ENCODE peak calls at places on chromosomes 11 and 22, in eight cellular contexts. W, T, Z, L, P, C, H and N are unnamed samples. For H3K4me1, the result is how much of the 10 kb centered on the place peaks cover.

GRCh38 chr11:64516226-64516625 is 74.8 kb upstream of the SLC22A12 start:
- DNase-seq in P (no peak), C (no peak), T (no peak), H (no peak), W (no peak), L (no peak), Z (no peak), N (no peak)

GRCh38 chr22:46011627-46012181 is 34.7 kb upstream of the WNT7B start:
- DNase-seq in C (peak), P (peak), L (peak), H (no peak), T (no peak), W (no peak), Z (no peak), N (no peak)

GRCh38 chr11:109978895-109979294 is 114.3 kb upstream of the ZC3H12C start:
- DNase-seq in H (peak), L (no peak), W (no peak), C (no peak), T (no peak), P (no peak), Z (peak), N (no peak)

GRCh38 chr11:104866815-104867214 is 31.4 kb downstream of the CASP12 start:
- DNase-seq in C (no peak), T (no peak), H (no peak), P (no peak), L (no peak), Z (no peak), W (no peak), N (no peak)

GRCh38 chr22:20155330-20156041 is 4.6 kb upstream of the CCDC188 start:
- DNase-seq in C (peak), L (no peak), W (no peak), H (peak), P (peak), Z (peak), T (peak), N (no peak)

GRCh38 chr11:1425006-1425405 is 35.3 kb downstream of the BRSK2 start:
- DNase-seq in C (no peak), L (no peak), Z (no peak), T (no peak), H (no peak), P (no peak), W (no peak), N (no peak)

GRCh38 chr22:41237707-41238569 is 2.8 kb downstream of the CHADL start:
- DNase-seq in P (no peak), W (peak), L (peak), H (peak), C (peak), Z (peak), T (peak), N (peak)

GRCh38 chr11:114272311-114272710 is 23.9 kb upstream of the NNMT start:
- DNase-seq in L (no peak), C (no peak), H (no peak), Z (no peak), W (no peak), T (no peak), P (no peak), N (no peak)

GRCh38 chr11:95076416-95076815 is 9.7 kb downstream of the SRSF8 start:
- DNase-seq in T (peak), W (no peak), L (peak), P (peak), Z (peak), H (peak), C (no peak), N (no peak)

GRCh38 chr22:27987557-27987956 is 68.5 kb upstream of the PITPNB start:
- DNase-seq in H (no peak), C (no peak), W (no peak), Z (peak), L (peak), P (peak), T (no peak), N (peak)

GRCh38 chr11:119832536-119832935 is 103.5 kb upstream of the NECTIN1 start:
- DNase-seq in Z (peak), P (peak), H (no peak), L (no peak), W (no peak), C (peak), T (peak), N (no peak)

GRCh38 chr11:64251986-64252837 is 882 bp downstream of the PLCB3 start:
- DNase-seq in H (no peak), P (no peak), W (no peak), L (peak), T (peak), C (no peak), Z (peak), N (no peak)

GRCh38 chr11:119518746-119519382 is 95.9 kb upstream of the THY1 start:
- DNase-seq in H (peak), T (no peak), C (peak), L (no peak), Z (peak), W (no peak), P (peak), N (no peak)

GRCh38 chr11:11567862-11568650 is 53.7 kb downstream of the GALNT18 start:
- DNase-seq in L (no peak), Z (no peak), P (peak), C (no peak), H (no peak), T (no peak), W (no peak), N (no peak)

GRCh38 chr11:111823629-111824028 is 47.8 kb downstream of the ALG9 start:
- DNase-seq in H (no peak), Z (no peak), W (no peak), T (no peak), C (no peak), L (no peak), P (no peak), N (no peak)

GRCh38 chr11:46352063-46352841 is 5.0 kb downstream of the DGKZ start:
- DNase-seq in Z (peak), H (peak), L (no peak), C (peak), W (peak), P (no peak), T (no peak), N (no peak)

GRCh38 chr11:64090811-64091516 is 55.2 kb downstream of the FLRT1 start:
- DNase-seq in H (no peak), Z (peak), P (no peak), L (no peak), W (no peak), T (no peak), C (no peak), N (no peak)

GRCh38 chr11:69791266-69791665 is 16.1 kb upstream of the FGF4 start:
- DNase-seq in P (peak), Z (peak), L (no peak), T (no peak), W (no peak), H (no peak), C (no peak), N (no peak)

GRCh38 chr22:37219534-37219933 is 7.3 kb upstream of the SSTR3 start:
- DNase-seq in C (no peak), T (no peak), L (no peak), Z (no peak), P (no peak), W (no peak), H (no peak), N (no peak)
- H3K27ac ChIP-seq in C (no peak), T (no peak), L (no peak), Z (no peak), P (no peak), W (peak), H (no peak), N (no peak)

DNA sequence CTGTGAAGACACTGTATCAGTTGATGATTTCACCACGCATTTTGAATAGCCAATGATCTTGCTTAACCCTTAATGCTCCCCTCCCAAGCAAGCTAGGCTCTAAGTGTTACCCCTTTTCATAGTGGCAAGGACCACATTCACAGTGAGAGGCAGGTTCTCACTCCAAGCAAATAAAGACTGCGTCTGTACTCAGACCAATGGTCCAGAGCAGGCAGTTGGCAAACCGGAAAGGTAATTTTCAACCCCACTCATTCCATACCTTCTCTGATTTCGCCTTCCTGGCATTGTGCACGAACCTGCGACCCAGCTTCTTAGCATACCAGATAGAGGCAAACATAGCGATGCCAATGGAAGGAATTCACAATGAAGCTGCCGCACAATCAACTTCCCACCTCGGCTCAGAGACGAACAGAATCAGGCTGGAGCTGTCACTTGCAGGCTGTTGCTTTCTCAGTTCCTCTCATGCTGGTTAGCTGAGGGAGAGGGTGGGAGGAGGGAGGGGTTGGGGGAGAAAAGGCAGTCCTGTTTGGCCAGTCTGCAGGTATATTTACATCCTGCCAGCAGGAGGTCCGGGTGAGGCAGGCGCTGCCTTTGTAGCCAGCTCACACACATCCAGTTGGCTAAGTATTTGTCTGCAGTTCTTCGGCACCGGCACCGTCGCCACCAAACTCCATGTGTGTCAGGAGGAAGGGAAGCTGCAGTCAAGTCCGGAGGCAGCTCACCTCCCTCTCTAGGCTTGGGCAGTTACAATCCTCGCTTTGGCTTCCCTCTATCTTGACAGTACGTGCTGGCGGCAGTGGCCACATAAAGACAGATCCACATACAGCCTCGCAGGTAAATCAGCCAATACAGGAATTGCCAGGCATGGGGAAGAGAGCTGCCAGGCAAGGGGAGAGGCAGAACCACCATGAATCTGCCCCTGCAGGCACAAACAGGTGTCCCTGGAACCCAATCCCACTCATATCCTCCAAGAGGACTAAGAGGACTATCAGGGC is 1151.3 kb upstream of the CCDC90B start:
- DNase-seq in H (no peak), L (no peak), Z (no peak), C (peak), P (no peak), W (no peak), T (peak), N (no peak)
- H3K4me3 ChIP-seq in H (no peak), L (peak), Z (no peak), C (peak), P (peak), W (no peak), T (peak), N (peak)

GRCh38 chr22:23909258-23909898 is 15.2 kb downstream of the MIF start:
- DNase-seq in T (no peak), Z (peak), L (peak), P (no peak), C (no peak), W (no peak), H (no peak), N (no peak)

GRCh38 chr22:23913306-23913660 is 19.1 kb downstream of the MIF start:
- DNase-seq in T (no peak), Z (no peak), H (no peak), W (no peak), C (no peak), P (no peak), L (no peak), N (peak)

GRCh38 chr22:23912293-23912903 is 18.2 kb downstream of the MIF start:
- DNase-seq in T (no peak), W (no peak), P (no peak), Z (no peak), L (peak), C (no peak), H (no peak), N (peak)

GRCh38 chr22:23910496-23911190 is 16.5 kb downstream of the MIF start:
- DNase-seq in H (no peak), W (no peak), L (peak), T (no peak), C (no peak), Z (no peak), P (no peak), N (no peak)

DNA sequence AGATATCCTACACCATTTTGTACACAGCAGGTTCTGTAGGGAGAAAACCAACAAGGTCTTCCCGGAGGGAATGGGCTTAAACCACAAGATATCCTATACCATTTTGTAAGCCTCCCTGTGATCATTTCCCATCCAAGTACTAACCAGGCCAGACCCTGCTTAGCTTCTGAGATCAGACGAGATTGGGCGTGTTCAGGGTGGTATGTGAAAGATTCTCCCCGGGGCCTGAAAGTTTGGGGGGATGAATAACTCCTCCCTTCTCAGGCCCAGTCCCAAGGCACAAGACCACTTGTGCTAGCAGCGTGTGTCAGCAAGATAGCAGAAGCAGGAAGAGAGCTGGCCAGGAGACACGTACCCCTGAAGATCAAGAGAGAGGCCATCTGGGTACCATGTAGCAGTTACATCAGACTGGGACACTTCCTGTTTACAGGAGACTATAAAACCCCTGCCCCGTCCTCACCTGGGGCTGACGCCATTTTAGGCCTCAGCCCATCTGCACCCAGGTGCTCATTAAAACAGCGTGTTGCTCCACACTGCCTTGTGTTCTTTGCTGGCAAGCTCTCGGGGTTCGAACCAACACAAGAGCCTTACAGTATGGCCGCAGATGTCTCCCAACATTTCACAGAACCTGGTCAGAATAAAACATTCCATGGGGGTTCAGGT is 17.3 kb downstream of the MIF start:
- DNase-seq in W (no peak), P (no peak), C (no peak), Z (no peak), H (no peak), L (peak), T (no peak), N (no peak)
- H3K4me1 ChIP-seq in W (under half), P (under half), C (under half), Z (under half), H (under half), L (under half), T (under half), N (under half)

GRCh38 chr11:9732453-9732852 is 68.6 kb downstream of the SWAP70 start:
- DNase-seq in W (no peak), L (no peak), C (no peak), H (no peak), P (no peak), T (no peak), Z (no peak), N (no peak)

GRCh38 chr11:9736365-9736764 is 72.5 kb downstream of the SWAP70 start:
- DNase-seq in T (no peak), H (no peak), L (no peak), P (no peak), C (no peak), Z (no peak), W (no peak), N (no peak)

GRCh38 chr11:9733212-9733611 is 69.3 kb downstream of the SWAP70 start:
- DNase-seq in H (no peak), W (no peak), T (no peak), Z (no peak), L (no peak), C (no peak), P (no peak), N (no peak)

GRCh38 chr11:9735919-9736318 is 72.0 kb downstream of the SWAP70 start:
- DNase-seq in W (no peak), C (no peak), H (no peak), P (no peak), T (no peak), Z (no peak), L (no peak), N (no peak)

GRCh38 chr11:9735236-9735635 is 71.4 kb downstream of the SWAP70 start:
- DNase-seq in H (no peak), P (no peak), L (no peak), Z (no peak), T (no peak), W (no peak), C (no peak), N (no peak)
- H3K27ac ChIP-seq in H (no peak), P (no peak), L (no peak), Z (no peak), T (no peak), W (no peak), C (no peak), N (no peak)

GRCh38 chr11:288328-289144 is at the start of gene PGGHG:
- DNase-seq in W (peak), P (no peak), L (peak), C (peak), Z (peak), H (no peak), T (peak), N (no peak)
- H3K4me3 ChIP-seq in W (peak), P (peak), L (peak), C (peak), Z (peak), H (peak), T (peak), N (peak)

DNA sequence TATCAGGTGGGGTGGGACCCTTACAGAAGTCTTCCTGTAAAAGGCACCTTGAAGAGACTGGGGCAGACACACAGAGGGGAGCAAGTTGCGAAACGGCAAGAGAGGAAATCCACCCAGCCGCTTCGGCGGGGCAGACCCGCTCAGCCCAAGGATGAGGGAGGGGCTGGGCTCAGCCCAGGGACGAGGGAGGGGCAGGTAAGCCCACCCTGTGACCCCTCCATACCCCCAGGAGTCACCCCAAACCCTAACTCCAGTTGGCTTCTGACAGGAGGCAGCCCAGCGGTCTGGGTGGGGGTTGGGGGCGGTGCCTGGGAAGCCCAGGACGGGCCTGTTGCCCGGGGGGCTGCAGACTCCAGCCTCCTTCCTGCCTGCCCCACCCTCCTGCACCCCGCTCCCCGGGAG is 971 bp downstream of the OSBPL5 start:
- DNase-seq in L (peak), Z (no peak), C (peak), T (no peak), P (no peak), H (no peak), W (no peak), N (no peak)
- H3K4me1 ChIP-seq in L (under half), Z (under half), C (under half), T (half or more), P (under half), H (under half), W (under half), N (under half)

DNA sequence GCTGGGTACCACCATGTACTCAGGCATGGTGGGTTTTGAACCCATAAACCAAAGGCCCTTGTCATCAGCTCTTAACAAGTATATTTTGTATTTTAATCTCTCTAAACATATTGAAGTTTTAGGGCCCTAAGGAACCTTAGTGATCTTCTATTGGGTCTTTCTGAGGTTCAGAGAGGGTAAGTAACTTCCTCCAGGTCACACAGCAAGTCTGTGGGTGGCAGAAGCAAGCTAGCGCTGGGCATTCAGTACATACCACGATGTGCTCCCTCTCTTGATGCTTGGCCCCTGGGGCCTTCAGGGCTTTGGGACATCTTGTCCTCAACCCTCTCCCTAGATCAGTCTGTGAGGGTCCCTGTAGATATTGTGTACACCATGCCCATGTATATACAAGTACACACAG is 12.7 kb downstream of the RASD2 start:
- DNase-seq in L (no peak), H (no peak), P (no peak), C (no peak), W (no peak), T (no peak), Z (no peak), N (no peak)
- H3K27ac ChIP-seq in L (no peak), H (no peak), P (no peak), C (no peak), W (no peak), T (no peak), Z (no peak), N (no peak)

GRCh38 chr11:72239296-72239848 is 4.6 kb downstream of the PHOX2A start:
- DNase-seq in H (no peak), T (peak), C (peak), Z (peak), P (peak), W (no peak), L (peak), N (no peak)
- H3K4me3 ChIP-seq in H (no peak), T (peak), C (no peak), Z (peak), P (peak), W (no peak), L (peak), N (peak)

GRCh38 chr11:76215946-76216345 is 9.6 kb upstream of the WNT11 start:
- DNase-seq in P (peak), L (no peak), T (no peak), C (peak), Z (no peak), W (no peak), H (no peak), N (no peak)
- H3K4me1 ChIP-seq in P (under half), L (under half), T (under half), C (under half), Z (under half), W (under half), H (under half), N (under half)